ENCODE peak calls at places on chromosomes 7 and 10, in six cellular contexts. G, N, X, Z, L and M are unnamed samples.

GRCh38 chr7:76353744-76354143 is 5.0 kb downstream of the YWHAG start:
- DNase-seq in G (no peak), N (no peak), X (no peak), Z (no peak), L (no peak), M (no peak)

GRCh38 chr10:75646931-75647330 is 215.5 kb downstream of the LRMDA start:
- DNase-seq in G (no peak), N (no peak), X (no peak), Z (no peak), L (peak; percentile 64), M (no peak)

GRCh38 chr7:117572826-117573620 is 93.2 kb downstream of the CFTR start:
- DNase-seq in G (no peak), N (no peak), X (no peak), Z (no peak), L (no peak), M (no peak)

GRCh38 chr7:17781491-17782215 is 158.6 kb downstream of the SNX13 start:
- DNase-seq in G (no peak), N (no peak), X (peak; percentile 41), Z (peak; percentile 90), L (peak; percentile 70), M (no peak)

GRCh38 chr10:16644146-16644545 is 122.5 kb upstream of the C1QL3 start:
- DNase-seq in G (no peak), N (no peak), X (peak; percentile 26), Z (peak; percentile 69), L (peak; percentile 37), M (no peak)

GRCh38 chr7:3673524-3673923 is 372.5 kb downstream of the SDK1 start:
- DNase-seq in G (peak; percentile 49), N (no peak), X (no peak), Z (peak; percentile 6), L (peak; percentile 18), M (peak; percentile 8)

GRCh38 chr7:87600130-87601124 is at the start of gene ABCB1:
- DNase-seq in G (peak; percentile 70), N (peak; percentile 23), X (peak; percentile 90), Z (peak; percentile 35), L (peak; percentile 33), M (peak; percentile 43)

GRCh38 chr7:29977926-29978652 is 11.5 kb downstream of the SCRN1 start:
- DNase-seq in G (no peak), N (no peak), X (peak; percentile 4), Z (no peak), L (no peak), M (peak; percentile 7)

GRCh38 chr7:122844191-122844988 is 41.9 kb downstream of the CADPS2 start:
- DNase-seq in G (no peak), N (no peak), X (no peak), Z (no peak), L (no peak), M (no peak)

GRCh38 chr7:32447218-32447617 is 43.0 kb downstream of the LSM5 start:
- DNase-seq in G (no peak), N (no peak), X (no peak), Z (no peak), L (no peak), M (no peak)

GRCh38 chr7:124276005-124276606 is 243.2 kb upstream of the TMEM229A start:
- DNase-seq in G (no peak), N (no peak), X (peak; percentile 81), Z (peak; percentile 22), L (peak; percentile 4), M (no peak)